ENCODE peak calls at places on chromosome 1, in nine cellular contexts. C, R, M, S, E, V, F, A and B are unnamed samples.

GRCh38 chr1:3186526-3186921 is 117.5 kb downstream of the PRDM16 start:
- DNase-seq in C (peak; percentile 25), R (peak; percentile 61), M (no peak), S (no peak), E (no peak), V (peak; percentile 84), F (no peak), A (no peak), B (no peak)

GRCh38 chr1:192691041-192691440 is 55.1 kb downstream of the RGS13 start:
- DNase-seq in C (no peak), R (no peak), M (no peak), S (no peak), E (no peak), V (no peak), F (no peak), A (no peak), B (no peak)

GRCh38 chr1:59697138-59697811 is 117.5 kb upstream of the HOOK1 start:
- DNase-seq in C (peak; percentile 73), R (no peak), M (no peak), S (no peak), E (no peak), V (no peak), F (peak; percentile 35), A (no peak), B (peak; percentile 49)

GRCh38 chr1:56249244-56249643 is 330.1 kb downstream of the PLPP3 start:
- DNase-seq in C (no peak), R (no peak), M (no peak), S (no peak), E (no peak), V (no peak), F (no peak), A (no peak), B (peak; percentile 18)

GRCh38 chr1:55180075-55180670 is 35.0 kb downstream of the USP24 start:
- DNase-seq in C (no peak), R (no peak), M (no peak), S (no peak), E (no peak), V (no peak), F (no peak), A (no peak), B (no peak)

GRCh38 chr1:236066828-236067386 is 2.0 kb upstream of the NID1 start:
- DNase-seq in C (no peak), R (peak; percentile 65), M (no peak), S (no peak), E (no peak), V (peak; percentile 94), F (peak; percentile 23), A (peak; percentile 68), B (peak; percentile 21)

GRCh38 chr1:24901791-24902470 is 28.1 kb downstream of the RUNX3 start:
- DNase-seq in C (no peak), R (no peak), M (no peak), S (no peak), E (no peak), V (no peak), F (no peak), A (peak; percentile 45), B (peak; percentile 29)

GRCh38 chr1:211610779-211611556 is 32.0 kb upstream of the SLC30A1 start:
- DNase-seq in C (peak; percentile 74), R (no peak), M (no peak), S (peak; percentile 24), E (no peak), V (no peak), F (no peak), A (no peak), B (no peak)

GRCh38 chr1:29502225-29502755 is 266.0 kb downstream of the PTPRU start:
- DNase-seq in C (no peak), R (no peak), M (no peak), S (no peak), E (no peak), V (peak; percentile 15), F (no peak), A (no peak), B (no peak)

GRCh38 chr1:2451744-2452582 is 24.1 kb upstream of the PLCH2 start:
- DNase-seq in C (peak; percentile 24), R (no peak), M (peak; percentile 83), S (peak; percentile 82), E (peak; percentile 73), V (no peak), F (no peak), A (no peak), B (peak; percentile 38)

GRCh38 chr1:61334718-61335589 is 252.6 kb downstream of the NFIA start:
- DNase-seq in C (peak; percentile 91), R (no peak), M (no peak), S (no peak), E (no peak), V (peak; percentile 85), F (no peak), A (no peak), B (no peak)

GRCh38 chr1:43991476-43992231 is at the start of gene CCDC24:
- DNase-seq in C (peak; percentile 84), R (peak; percentile 90), M (no peak), S (peak; percentile 83), E (peak; percentile 85), V (peak; percentile 93), F (peak; percentile 67), A (peak; percentile 84), B (peak; percentile 90)

GRCh38 chr1:46522184-46522968 is 29.1 kb downstream of the KNCN start:
- DNase-seq in C (peak; percentile 95), R (peak; percentile 37), M (no peak), S (peak; percentile 53), E (peak; percentile 85), V (no peak), F (no peak), A (no peak), B (peak; percentile 2)
- H3K4me1 ChIP-seq in C (peaks cover 11% of the 10 kb centered on the region), R (no peaks in the 10 kb centered on the region), M (peaks cover 4% of the 10 kb centered on the region), S (peaks cover 77% of the 10 kb centered on the region), E (peaks cover 65% of the 10 kb centered on the region), V (no peaks in the 10 kb centered on the region), F (no peaks in the 10 kb centered on the region), A (no peaks in the 10 kb centered on the region), B (peaks cover 13% of the 10 kb centered on the region)

GRCh38 chr1:170536924-170537551 is 5.1 kb downstream of the GORAB start:
- DNase-seq in C (peak; percentile 19), R (no peak), M (no peak), S (no peak), E (no peak), V (no peak), F (no peak), A (no peak), B (no peak)

GRCh38 chr1:170539154-170539553 is 7.2 kb downstream of the GORAB start:
- DNase-seq in C (no peak), R (no peak), M (no peak), S (no peak), E (no peak), V (no peak), F (no peak), A (no peak), B (no peak)

GRCh38 chr1:170538687-170539086 is 6.7 kb downstream of the GORAB start:
- DNase-seq in C (no peak), R (no peak), M (no peak), S (no peak), E (no peak), V (no peak), F (no peak), A (no peak), B (no peak)

GRCh38 chr1:170535418-170535817 is 3.5 kb downstream of the GORAB start:
- DNase-seq in C (no peak), R (no peak), M (no peak), S (no peak), E (no peak), V (no peak), F (no peak), A (no peak), B (no peak)

GRCh38 chr1:170537798-170538503 is 6.0 kb downstream of the GORAB start:
- DNase-seq in C (peak; percentile 63), R (no peak), M (no peak), S (peak; percentile 2), E (no peak), V (no peak), F (no peak), A (no peak), B (no peak)
- H3K4me1 ChIP-seq in C (peaks cover 6% of the 10 kb centered on the region), R (peaks cover 11% of the 10 kb centered on the region), M (peaks cover 9% of the 10 kb centered on the region), S (peaks cover 19% of the 10 kb centered on the region), E (peaks cover 7% of the 10 kb centered on the region), V (peaks cover 19% of the 10 kb centered on the region), F (peaks cover 11% of the 10 kb centered on the region), A (peaks cover 9% of the 10 kb centered on the region), B (no peaks in the 10 kb centered on the region)

DNA sequence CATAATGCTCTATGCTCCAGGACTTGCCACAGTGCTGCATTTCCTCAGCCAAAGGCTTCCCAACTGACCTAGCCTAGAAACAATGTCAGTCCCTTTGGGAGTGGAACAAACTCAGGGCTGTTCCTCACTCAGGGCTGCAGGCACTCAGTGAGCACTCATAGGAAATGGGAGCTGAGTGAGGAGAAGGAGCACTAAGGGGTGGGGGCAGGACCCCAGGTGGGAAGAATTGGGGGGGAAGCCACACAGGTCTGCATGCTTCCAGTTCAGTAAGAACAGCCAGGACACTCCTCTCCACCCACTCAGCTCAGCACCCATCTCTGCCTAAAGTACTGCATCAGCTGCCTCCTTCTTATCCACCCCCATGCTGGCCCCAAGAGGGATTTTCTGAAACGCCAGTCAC is 7.3 kb upstream of the SLC5A9 start:
- DNase-seq in C (no peak), R (no peak), M (no peak), S (no peak), E (no peak), V (no peak), F (no peak), A (no peak), B (no peak)
- H3K4me1 ChIP-seq in C (no peaks in the 10 kb centered on the region), R (no peaks in the 10 kb centered on the region), M (no peaks in the 10 kb centered on the region), S (no peaks in the 10 kb centered on the region), E (no peaks in the 10 kb centered on the region), V (no peaks in the 10 kb centered on the region), F (no peaks in the 10 kb centered on the region), A (no peaks in the 10 kb centered on the region), B (no peaks in the 10 kb centered on the region)

GRCh38 chr1:64956733-64957441 is 9.5 kb downstream of the JAK1 start:
- DNase-seq in C (no peak), R (no peak), M (no peak), S (no peak), E (no peak), V (no peak), F (no peak), A (no peak), B (no peak)

GRCh38 chr1:64962447-64962846 is 3.9 kb downstream of the JAK1 start:
- DNase-seq in C (no peak), R (no peak), M (no peak), S (no peak), E (no peak), V (no peak), F (peak; percentile 43), A (peak; percentile 64), B (no peak)

GRCh38 chr1:64961923-64962322 is 4.4 kb downstream of the JAK1 start:
- DNase-seq in C (no peak), R (no peak), M (no peak), S (no peak), E (no peak), V (no peak), F (no peak), A (no peak), B (peak; percentile 46)

GRCh38 chr1:64960731-64961130 is 5.6 kb downstream of the JAK1 start:
- DNase-seq in C (no peak), R (no peak), M (no peak), S (no peak), E (no peak), V (no peak), F (no peak), A (no peak), B (no peak)

DNA sequence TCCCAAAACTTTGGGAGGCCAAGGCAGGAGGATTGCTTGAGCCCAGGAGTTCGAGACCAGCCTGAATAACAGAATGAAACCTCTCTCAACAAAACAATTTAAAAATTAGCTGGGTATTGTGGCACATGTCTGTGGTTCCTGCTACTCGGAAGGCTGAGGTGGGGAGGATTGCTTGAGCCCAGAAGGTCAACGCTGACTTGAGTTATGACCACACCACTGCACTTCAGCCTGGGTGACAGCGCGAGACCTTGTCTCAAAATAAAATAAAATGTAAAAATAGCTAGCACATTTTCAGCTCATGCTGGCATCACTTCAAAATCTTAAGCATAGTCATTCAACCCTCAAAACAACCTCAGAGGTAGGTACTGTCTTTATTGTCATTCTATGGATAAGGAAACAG is 6.4 kb downstream of the JAK1 start:
- DNase-seq in C (no peak), R (no peak), M (no peak), S (no peak), E (no peak), V (no peak), F (no peak), A (no peak), B (no peak)
- H3K4me1 ChIP-seq in C (no peaks in the 10 kb centered on the region), R (peaks cover 28% of the 10 kb centered on the region), M (peaks cover 71% of the 10 kb centered on the region), S (peaks cover 87% of the 10 kb centered on the region), E (peaks cover 22% of the 10 kb centered on the region), V (peaks cover 59% of the 10 kb centered on the region), F (peaks cover 96% of the 10 kb centered on the region), A (peaks cover 93% of the 10 kb centered on the region), B (peaks cover 11% of the 10 kb centered on the region)